ENCODE peak calls at places on chromosomes 3 and 15, in four cellular contexts. P is SK-N-SH, I is WTC11, V is K562. Z is an unnamed sample.

GRCh38 chr15:85993116-85993515 is 86.6 kb upstream of the AGBL1 start:
- DNase-seq in P (no peak), I (no peak), V (no peak), Z (no peak)

GRCh38 chr15:70795311-70795665 is 31.9 kb upstream of the UACA start:
- DNase-seq in P (no peak), I (no peak), V (no peak), Z (no peak)

GRCh38 chr3:175238848-175239247 is 379.7 kb downstream of the NAALADL2 start:
- DNase-seq in P (no peak), I (no peak), V (no peak), Z (no peak)

GRCh38 chr3:67044295-67044694 is 46.2 kb downstream of the KBTBD8 start:
- DNase-seq in P (no peak), I (no peak), V (no peak), Z (no peak)

GRCh38 chr15:31525988-31526665 is 199.5 kb downstream of the KLF13 start:
- DNase-seq in P (no peak), I (no peak), V (no peak), Z (no peak)

GRCh38 chr3:127794402-127794801 is 27.9 kb downstream of the MGLL start:
- DNase-seq in P (no peak), I (no peak), V (no peak), Z (no peak)

GRCh38 chr3:127053979-127054378 is 71.1 kb downstream of the PLXNA1 start:
- DNase-seq in P (no peak), I (no peak), V (no peak), Z (no peak)

GRCh38 chr15:59741274-59741906 is 52.3 kb upstream of the BNIP2 start:
- DNase-seq in P (peak; percentile 52), I (peak; percentile 33), V (no peak), Z (no peak)

GRCh38 chr15:40925495-40925862 is 3.7 kb upstream of the DLL4 start:
- DNase-seq in P (peak; percentile 45), I (no peak), V (no peak), Z (no peak)

GRCh38 chr3:150414273-150414672 is 6.2 kb downstream of the TSC22D2 start:
- DNase-seq in P (no peak), I (no peak), V (no peak), Z (no peak)

GRCh38 chr3:57971975-57972374 is 36.2 kb upstream of the FLNB start:
- DNase-seq in P (no peak), I (no peak), V (no peak), Z (no peak)

GRCh38 chr15:55741592-55742497 is 1.1 kb downstream of the PRTG start:
- DNase-seq in P (peak; percentile 52), I (peak; percentile 49), V (no peak), Z (no peak)

GRCh38 chr3:46664971-46665762 is 28.3 kb downstream of the ALS2CL start:
- DNase-seq in P (peak; percentile 4), I (no peak), V (no peak), Z (no peak)

GRCh38 chr3:119933197-119933596 is 151.3 kb downstream of the NR1I2 start:
- DNase-seq in P (no peak), I (no peak), V (no peak), Z (no peak)

GRCh38 chr3:14141144-14141543 is 16.3 kb downstream of the TMEM43 start:
- DNase-seq in P (no peak), I (peak; percentile 0), V (no peak), Z (no peak)

GRCh38 chr3:14143271-14143605 is 18.4 kb downstream of the TMEM43 start:
- DNase-seq in P (no peak), I (no peak), V (no peak), Z (no peak)

GRCh38 chr3:14143826-14144225 is 19.0 kb downstream of the TMEM43 start:
- DNase-seq in P (no peak), I (no peak), V (no peak), Z (no peak)

GRCh38 chr3:14141602-14142315 is 16.9 kb downstream of the TMEM43 start:
- DNase-seq in P (no peak), I (peak; percentile 0), V (no peak), Z (no peak)

GRCh38 chr3:14142567-14143270 is 17.9 kb downstream of the TMEM43 start:
- DNase-seq in P (no peak), I (peak; percentile 1), V (no peak), Z (no peak)
- TF ChIP-seq USF1 in P (no peak), I (no peak), V (no peak), Z (no peak)

DNA sequence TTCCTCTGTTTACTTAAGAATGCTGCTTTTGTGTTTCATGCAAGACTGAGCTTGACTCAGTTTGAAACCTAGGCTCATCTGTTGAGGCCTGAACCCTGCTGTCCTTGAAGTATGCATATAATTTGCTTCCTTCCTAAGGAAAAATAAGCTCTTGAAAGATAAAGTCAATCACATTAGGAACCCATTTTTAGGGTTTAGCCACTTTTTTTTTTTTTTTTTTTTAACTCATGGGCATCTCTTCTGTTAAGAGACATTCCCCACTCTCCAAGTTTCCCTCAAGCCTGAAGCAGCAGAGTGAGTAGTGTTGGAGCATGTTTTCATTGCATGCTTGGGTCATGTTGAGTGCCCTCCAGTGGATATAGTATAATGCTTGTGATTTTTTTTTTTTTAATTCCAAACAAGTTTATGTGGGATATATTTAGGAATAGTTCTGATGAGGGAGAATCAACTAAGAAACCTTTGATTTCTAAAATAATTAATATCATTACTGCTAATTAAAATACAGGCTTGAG is 3.6 kb downstream of the CTNNB1 start:
- DNase-seq in P (peak; percentile 49), I (no peak), V (no peak), Z (no peak)
- TF ChIP-seq USF1 in P (no peak), I (no peak), V (no peak), Z (no peak)

GRCh38 chr3:128794067-128794768 is 68.2 kb downstream of the RAB7A start:
- DNase-seq in P (no peak), I (no peak), V (no peak), Z (no peak)

GRCh38 chr3:128799650-128800049 is 73.7 kb downstream of the RAB7A start:
- DNase-seq in P (no peak), I (no peak), V (no peak), Z (no peak)

GRCh38 chr3:128800241-128801187 is 74.5 kb downstream of the RAB7A start:
- DNase-seq in P (no peak), I (no peak), V (no peak), Z (no peak)

DNA sequence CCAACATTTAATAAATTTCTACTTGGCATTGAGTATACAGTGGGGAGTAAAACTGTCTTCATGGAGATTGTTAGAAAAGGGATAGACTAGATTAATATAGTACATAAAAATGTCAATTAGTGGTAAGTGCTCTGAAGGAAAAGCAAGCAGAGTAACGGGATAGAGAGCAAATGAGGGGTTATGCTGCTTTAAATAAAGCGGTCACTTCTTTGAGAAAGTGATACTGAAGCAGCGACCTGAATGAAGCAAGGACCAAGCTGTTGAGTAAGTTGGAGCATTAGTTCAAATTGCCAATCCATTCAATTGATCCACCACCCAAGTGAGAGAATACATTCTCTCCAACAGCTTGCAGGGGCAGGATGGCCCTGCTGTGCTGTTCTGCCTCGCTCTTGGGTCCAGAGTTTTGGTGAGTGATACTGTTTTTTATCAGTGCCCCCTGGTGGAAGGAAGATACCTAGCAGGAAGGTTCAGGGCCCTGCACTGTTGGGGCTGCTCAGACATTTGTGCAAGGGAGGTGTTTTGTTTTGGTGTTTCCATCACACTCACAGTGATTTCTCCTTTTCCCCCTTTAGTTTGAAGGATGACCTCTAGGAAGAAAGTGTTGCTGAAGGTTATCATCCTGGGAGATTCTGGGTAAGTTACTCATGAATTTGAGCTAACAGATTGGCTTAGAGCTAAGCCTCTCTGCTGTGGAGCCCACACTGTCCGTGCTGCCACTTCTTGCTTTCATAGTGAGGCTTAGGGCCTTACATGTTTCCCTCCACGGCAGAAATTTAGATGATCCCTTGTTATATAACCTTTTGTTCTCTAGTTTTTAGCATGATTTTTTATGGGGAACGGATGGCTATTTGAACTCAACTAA is 69.0 kb downstream of the RAB7A start:
- DNase-seq in P (peak; percentile 81), I (peak; percentile 69), V (peak; percentile 64), Z (no peak)
- TF ChIP-seq USF1 in P (no peak), I (no peak), V (no peak), Z (no peak)

DNA sequence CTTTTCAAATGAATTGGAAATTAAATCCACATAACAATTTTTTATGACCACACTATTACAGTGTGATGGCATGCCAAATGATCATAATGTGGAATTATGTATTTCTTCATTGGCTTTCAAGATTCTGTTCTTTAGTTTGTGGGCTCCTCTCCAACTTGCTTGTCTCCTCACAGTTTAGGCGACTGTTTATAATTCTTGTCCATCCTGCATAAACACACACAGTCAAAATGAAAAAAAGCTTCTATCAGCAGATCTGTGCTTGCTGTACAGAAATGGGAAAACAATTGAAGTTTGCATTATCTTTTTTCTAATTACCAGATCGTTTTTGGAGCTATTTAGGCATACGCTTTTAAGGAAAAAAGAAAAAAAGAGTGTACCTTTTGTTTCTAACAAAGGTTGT is 37.0 kb downstream of the OPA1 start:
- DNase-seq in P (no peak), I (no peak), V (no peak), Z (no peak)
- TF ChIP-seq USF1 in P (no peak), I (no peak), V (no peak), Z (no peak)

GRCh38 chr15:89217686-89218376 is 3.5 kb downstream of the RLBP1 start:
- DNase-seq in P (no peak), I (no peak), V (no peak), Z (no peak)
- TF ChIP-seq USF1 in P (no peak), I (no peak), V (no peak), Z (no peak)

DNA sequence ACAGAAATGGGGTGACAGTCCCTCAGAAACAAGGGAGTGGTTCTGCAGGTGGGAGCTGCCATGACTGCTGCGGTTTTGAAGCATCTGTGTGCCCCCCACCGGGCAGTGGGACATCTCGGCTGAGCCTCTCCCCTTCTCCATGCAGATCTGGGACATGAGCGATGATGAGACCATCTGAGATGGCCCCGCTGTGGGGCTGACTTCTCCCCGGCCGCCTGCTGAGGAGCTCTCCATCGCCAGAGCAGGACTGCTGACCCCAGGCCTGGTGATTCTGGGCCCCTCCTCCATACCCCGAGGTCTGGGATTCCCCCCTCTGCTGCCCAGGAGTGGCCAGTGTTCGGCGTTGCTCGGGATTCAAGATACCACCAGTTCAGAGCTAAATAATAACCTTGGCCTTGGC is 89.0 kb downstream of the VGLL4 start:
- DNase-seq in P (no peak), I (no peak), V (no peak), Z (no peak)
- TF ChIP-seq USF1 in P (no peak), I (no peak), V (no peak), Z (no peak)

GRCh38 chr15:62486041-62486440 is 321.0 kb upstream of the C2CD4B start:
- DNase-seq in P (no peak), I (no peak), V (no peak), Z (no peak)

GRCh38 chr15:62477929-62478328 is 312.8 kb upstream of the C2CD4B start:
- DNase-seq in P (no peak), I (no peak), V (no peak), Z (no peak)

GRCh38 chr15:62483817-62484216 is 318.7 kb upstream of the C2CD4B start:
- DNase-seq in P (peak; percentile 43), I (no peak), V (no peak), Z (no peak)

GRCh38 chr15:62485170-62485720 is 320.2 kb upstream of the C2CD4B start:
- DNase-seq in P (no peak), I (no peak), V (no peak), Z (no peak)

GRCh38 chr15:62482715-62483429 is 317.8 kb upstream of the C2CD4B start:
- DNase-seq in P (peak; percentile 74), I (peak; percentile 77), V (peak; percentile 14), Z (peak; percentile 75)
- TF ChIP-seq USF1 in P (no peak), I (no peak), V (no peak), Z (no peak)